ENCODE peak calls at places on chromosome 18, in ten cellular contexts. One of them, this sample, is unnamed.

GRCh38 chr18:46278481-46279465 is 174.6 kb downstream of the HAUS1 start:
- DNase-seq in HAP-1: no peak
- DNase-seq in heart right ventricle: no peak
- DNase-seq in stimulated activated CD4-positive, alpha-beta T cell treated with anti-CD3 and anti-CD28 coated beads, TNF-alpha, amount 100 ng/mL, for 1 hour: no peak
- DNase-seq in HT-29: no peak
- DNase-seq in fibroblast of lung: peak; percentile 74
- DNase-seq in T-helper 1 cell: no peak
- DNase-seq in cortex of kidney: no peak
- DNase-seq in HEK293T: no peak
- DNase-seq in body of pancreas: no peak
- DNase-seq in this sample: no peak

GRCh38 chr18:79873449-79874110 is 75.8 kb downstream of the KCNG2 start:
- DNase-seq in fibroblast of lung: no peak
- DNase-seq in T-helper 1 cell: no peak
- DNase-seq in stimulated activated CD4-positive, alpha-beta T cell treated with anti-CD3 and anti-CD28 coated beads, TNF-alpha, amount 100 ng/mL, for 1 hour: no peak
- DNase-seq in HEK293T: no peak
- DNase-seq in heart right ventricle: no peak
- DNase-seq in cortex of kidney: no peak
- DNase-seq in body of pancreas: no peak
- DNase-seq in HAP-1: no peak
- DNase-seq in HT-29: no peak
- DNase-seq in this sample: no peak

GRCh38 chr18:45111507-45111858 is 430.8 kb downstream of the SETBP1 start:
- DNase-seq in body of pancreas: no peak
- DNase-seq in stimulated activated CD4-positive, alpha-beta T cell treated with anti-CD3 and anti-CD28 coated beads, TNF-alpha, amount 100 ng/mL, for 1 hour: no peak
- DNase-seq in cortex of kidney: no peak
- DNase-seq in T-helper 1 cell: no peak
- DNase-seq in HAP-1: no peak
- DNase-seq in heart right ventricle: no peak
- DNase-seq in HT-29: no peak
- DNase-seq in HEK293T: no peak
- DNase-seq in fibroblast of lung: no peak
- DNase-seq in this sample: no peak

GRCh38 chr18:62912885-62913284 is 197.5 kb downstream of the PHLPP1 start:
- DNase-seq in HEK293T: no peak
- DNase-seq in T-helper 1 cell: no peak
- DNase-seq in heart right ventricle: no peak
- DNase-seq in stimulated activated CD4-positive, alpha-beta T cell treated with anti-CD3 and anti-CD28 coated beads, TNF-alpha, amount 100 ng/mL, for 1 hour: no peak
- DNase-seq in HAP-1: no peak
- DNase-seq in cortex of kidney: no peak
- DNase-seq in body of pancreas: no peak
- DNase-seq in HT-29: no peak
- DNase-seq in fibroblast of lung: no peak
- DNase-seq in this sample: no peak

GRCh38 chr18:58896734-58897508 is 32.2 kb downstream of the ZNF532 start:
- DNase-seq in heart right ventricle: no peak
- DNase-seq in HT-29: no peak
- DNase-seq in cortex of kidney: no peak
- DNase-seq in HEK293T: no peak
- DNase-seq in stimulated activated CD4-positive, alpha-beta T cell treated with anti-CD3 and anti-CD28 coated beads, TNF-alpha, amount 100 ng/mL, for 1 hour: no peak
- DNase-seq in fibroblast of lung: no peak
- DNase-seq in body of pancreas: no peak
- DNase-seq in T-helper 1 cell: no peak
- DNase-seq in HAP-1: peak; percentile 43
- DNase-seq in this sample: no peak

GRCh38 chr18:74281639-74282358 is 10.0 kb downstream of the CYB5A start:
- DNase-seq in stimulated activated CD4-positive, alpha-beta T cell treated with anti-CD3 and anti-CD28 coated beads, TNF-alpha, amount 100 ng/mL, for 1 hour: no peak
- DNase-seq in T-helper 1 cell: no peak
- DNase-seq in fibroblast of lung: no peak
- DNase-seq in cortex of kidney: no peak
- DNase-seq in HT-29: peak; percentile 9
- DNase-seq in HAP-1: no peak
- DNase-seq in heart right ventricle: no peak
- DNase-seq in HEK293T: no peak
- DNase-seq in body of pancreas: no peak
- DNase-seq in this sample: no peak

GRCh38 chr18:23283933-23284430 is 148.7 kb downstream of the CABLES1 start:
- DNase-seq in T-helper 1 cell: no peak
- DNase-seq in cortex of kidney: no peak
- DNase-seq in body of pancreas: no peak
- DNase-seq in HEK293T: no peak
- DNase-seq in heart right ventricle: no peak
- DNase-seq in stimulated activated CD4-positive, alpha-beta T cell treated with anti-CD3 and anti-CD28 coated beads, TNF-alpha, amount 100 ng/mL, for 1 hour: no peak
- DNase-seq in HT-29: peak; percentile 32
- DNase-seq in HAP-1: no peak
- DNase-seq in fibroblast of lung: peak; percentile 79
- DNase-seq in this sample: no peak

GRCh38 chr18:64589000-64589399 is 440.1 kb upstream of the LINC00305 start:
- DNase-seq in HEK293T: no peak
- DNase-seq in body of pancreas: no peak
- DNase-seq in T-helper 1 cell: no peak
- DNase-seq in cortex of kidney: no peak
- DNase-seq in HAP-1: no peak
- DNase-seq in heart right ventricle: no peak
- DNase-seq in fibroblast of lung: no peak
- DNase-seq in HT-29: no peak
- DNase-seq in stimulated activated CD4-positive, alpha-beta T cell treated with anti-CD3 and anti-CD28 coated beads, TNF-alpha, amount 100 ng/mL, for 1 hour: no peak
- DNase-seq in this sample: no peak

GRCh38 chr18:10329116-10329515 is 125.3 kb upstream of the APCDD1 start:
- DNase-seq in HAP-1: no peak
- DNase-seq in cortex of kidney: no peak
- DNase-seq in HT-29: no peak
- DNase-seq in T-helper 1 cell: no peak
- DNase-seq in stimulated activated CD4-positive, alpha-beta T cell treated with anti-CD3 and anti-CD28 coated beads, TNF-alpha, amount 100 ng/mL, for 1 hour: no peak
- DNase-seq in HEK293T: no peak
- DNase-seq in heart right ventricle: no peak
- DNase-seq in fibroblast of lung: peak; percentile 44
- DNase-seq in body of pancreas: no peak
- DNase-seq in this sample: no peak

GRCh38 chr18:43758734-43759133 is 481.4 kb upstream of the SYT4 start:
- DNase-seq in body of pancreas: no peak
- DNase-seq in cortex of kidney: no peak
- DNase-seq in HAP-1: no peak
- DNase-seq in fibroblast of lung: no peak
- DNase-seq in HT-29: no peak
- DNase-seq in T-helper 1 cell: no peak
- DNase-seq in HEK293T: no peak
- DNase-seq in stimulated activated CD4-positive, alpha-beta T cell treated with anti-CD3 and anti-CD28 coated beads, TNF-alpha, amount 100 ng/mL, for 1 hour: no peak
- DNase-seq in heart right ventricle: no peak
- DNase-seq in this sample: no peak

GRCh38 chr18:79540161-79540913 is 139.3 kb upstream of the CTDP1 start:
- DNase-seq in body of pancreas: no peak
- DNase-seq in fibroblast of lung: no peak
- DNase-seq in HAP-1: no peak
- DNase-seq in HT-29: no peak
- DNase-seq in T-helper 1 cell: no peak
- DNase-seq in cortex of kidney: no peak
- DNase-seq in HEK293T: no peak
- DNase-seq in stimulated activated CD4-positive, alpha-beta T cell treated with anti-CD3 and anti-CD28 coated beads, TNF-alpha, amount 100 ng/mL, for 1 hour: no peak
- DNase-seq in heart right ventricle: no peak
- DNase-seq in this sample: no peak

GRCh38 chr18:48104703-48105102 is 174.2 kb upstream of the SMAD2 start:
- DNase-seq in fibroblast of lung: no peak
- DNase-seq in stimulated activated CD4-positive, alpha-beta T cell treated with anti-CD3 and anti-CD28 coated beads, TNF-alpha, amount 100 ng/mL, for 1 hour: no peak
- DNase-seq in body of pancreas: no peak
- DNase-seq in HAP-1: no peak
- DNase-seq in HT-29: no peak
- DNase-seq in T-helper 1 cell: no peak
- DNase-seq in cortex of kidney: no peak
- DNase-seq in HEK293T: no peak
- DNase-seq in heart right ventricle: no peak
- DNase-seq in this sample: no peak

GRCh38 chr18:49167084-49167483 is 216.3 kb upstream of the SMAD7 start:
- DNase-seq in cortex of kidney: no peak
- DNase-seq in fibroblast of lung: no peak
- DNase-seq in T-helper 1 cell: no peak
- DNase-seq in stimulated activated CD4-positive, alpha-beta T cell treated with anti-CD3 and anti-CD28 coated beads, TNF-alpha, amount 100 ng/mL, for 1 hour: no peak
- DNase-seq in heart right ventricle: no peak
- DNase-seq in HAP-1: no peak
- DNase-seq in body of pancreas: no peak
- DNase-seq in HT-29: no peak
- DNase-seq in HEK293T: no peak
- DNase-seq in this sample: no peak

GRCh38 chr18:51513525-51513924 is 316.0 kb upstream of the MEX3C start:
- DNase-seq in HAP-1: no peak
- DNase-seq in HEK293T: no peak
- DNase-seq in HT-29: peak; percentile 48
- DNase-seq in heart right ventricle: no peak
- DNase-seq in stimulated activated CD4-positive, alpha-beta T cell treated with anti-CD3 and anti-CD28 coated beads, TNF-alpha, amount 100 ng/mL, for 1 hour: no peak
- DNase-seq in body of pancreas: no peak
- DNase-seq in T-helper 1 cell: no peak
- DNase-seq in cortex of kidney: no peak
- DNase-seq in fibroblast of lung: no peak
- DNase-seq in this sample: no peak

GRCh38 chr18:36314754-36315153 is 17.2 kb downstream of the FHOD3 start:
- DNase-seq in body of pancreas: no peak
- DNase-seq in heart right ventricle: no peak
- DNase-seq in T-helper 1 cell: no peak
- DNase-seq in cortex of kidney: no peak
- DNase-seq in fibroblast of lung: peak; percentile 95
- DNase-seq in stimulated activated CD4-positive, alpha-beta T cell treated with anti-CD3 and anti-CD28 coated beads, TNF-alpha, amount 100 ng/mL, for 1 hour: no peak
- DNase-seq in HT-29: no peak
- DNase-seq in HEK293T: no peak
- DNase-seq in HAP-1: no peak
- DNase-seq in this sample: no peak

GRCh38 chr18:54161267-54161666 is 63.2 kb downstream of the MBD2 start:
- DNase-seq in heart right ventricle: no peak
- DNase-seq in body of pancreas: no peak
- DNase-seq in stimulated activated CD4-positive, alpha-beta T cell treated with anti-CD3 and anti-CD28 coated beads, TNF-alpha, amount 100 ng/mL, for 1 hour: no peak
- DNase-seq in HT-29: no peak
- DNase-seq in fibroblast of lung: peak; percentile 64
- DNase-seq in HEK293T: no peak
- DNase-seq in cortex of kidney: no peak
- DNase-seq in HAP-1: no peak
- DNase-seq in T-helper 1 cell: no peak
- DNase-seq in this sample: no peak

GRCh38 chr18:10401489-10401888 is 52.9 kb upstream of the APCDD1 start:
- DNase-seq in stimulated activated CD4-positive, alpha-beta T cell treated with anti-CD3 and anti-CD28 coated beads, TNF-alpha, amount 100 ng/mL, for 1 hour: no peak
- DNase-seq in HEK293T: no peak
- DNase-seq in T-helper 1 cell: no peak
- DNase-seq in fibroblast of lung: peak; percentile 75
- DNase-seq in body of pancreas: no peak
- DNase-seq in HAP-1: no peak
- DNase-seq in cortex of kidney: no peak
- DNase-seq in HT-29: no peak
- DNase-seq in heart right ventricle: no peak
- DNase-seq in this sample: no peak

GRCh38 chr18:40366521-40366920 is 1588.5 kb upstream of the PIK3C3 start:
- DNase-seq in cortex of kidney: no peak
- DNase-seq in body of pancreas: no peak
- DNase-seq in HT-29: no peak
- DNase-seq in heart right ventricle: no peak
- DNase-seq in stimulated activated CD4-positive, alpha-beta T cell treated with anti-CD3 and anti-CD28 coated beads, TNF-alpha, amount 100 ng/mL, for 1 hour: no peak
- DNase-seq in fibroblast of lung: no peak
- DNase-seq in T-helper 1 cell: no peak
- DNase-seq in HEK293T: no peak
- DNase-seq in HAP-1: no peak
- DNase-seq in this sample: no peak

GRCh38 chr18:57772387-57772799 is 30.7 kb downstream of the ATP8B1 start:
- DNase-seq in cortex of kidney: no peak
- DNase-seq in heart right ventricle: no peak
- DNase-seq in fibroblast of lung: no peak
- DNase-seq in T-helper 1 cell: no peak
- DNase-seq in body of pancreas: peak; percentile 58
- DNase-seq in HEK293T: no peak
- DNase-seq in HT-29: peak; percentile 49
- DNase-seq in stimulated activated CD4-positive, alpha-beta T cell treated with anti-CD3 and anti-CD28 coated beads, TNF-alpha, amount 100 ng/mL, for 1 hour: no peak
- DNase-seq in HAP-1: no peak
- DNase-seq in this sample: no peak

GRCh38 chr18:811192-812122 is 585 bp downstream of the YES1 start:
- DNase-seq in HEK293T: peak; percentile 20
- DNase-seq in cortex of kidney: no peak
- DNase-seq in heart right ventricle: peak; percentile 40
- DNase-seq in HT-29: peak; percentile 48
- DNase-seq in body of pancreas: no peak
- DNase-seq in T-helper 1 cell: no peak
- DNase-seq in stimulated activated CD4-positive, alpha-beta T cell treated with anti-CD3 and anti-CD28 coated beads, TNF-alpha, amount 100 ng/mL, for 1 hour: no peak
- DNase-seq in HAP-1: peak; percentile 59
- DNase-seq in fibroblast of lung: peak; percentile 19
- DNase-seq in this sample: no peak

GRCh38 chr18:22601481-22601880 is 183.8 kb upstream of the CTAGE1 start:
- DNase-seq in stimulated activated CD4-positive, alpha-beta T cell treated with anti-CD3 and anti-CD28 coated beads, TNF-alpha, amount 100 ng/mL, for 1 hour: no peak
- DNase-seq in fibroblast of lung: peak; percentile 62
- DNase-seq in HEK293T: no peak
- DNase-seq in T-helper 1 cell: no peak
- DNase-seq in cortex of kidney: no peak
- DNase-seq in HT-29: no peak
- DNase-seq in heart right ventricle: no peak
- DNase-seq in body of pancreas: no peak
- DNase-seq in HAP-1: no peak
- DNase-seq in this sample: no peak

GRCh38 chr18:44107187-44107586 is 573.5 kb upstream of the SETBP1 start:
- DNase-seq in body of pancreas: no peak
- DNase-seq in cortex of kidney: no peak
- DNase-seq in heart right ventricle: no peak
- DNase-seq in HEK293T: no peak
- DNase-seq in fibroblast of lung: no peak
- DNase-seq in HAP-1: no peak
- DNase-seq in T-helper 1 cell: no peak
- DNase-seq in HT-29: no peak
- DNase-seq in stimulated activated CD4-positive, alpha-beta T cell treated with anti-CD3 and anti-CD28 coated beads, TNF-alpha, amount 100 ng/mL, for 1 hour: no peak
- DNase-seq in this sample: no peak

GRCh38 chr18:59917422-59917821 is 17.6 kb downstream of the PMAIP1 start:
- DNase-seq in HEK293T: no peak
- DNase-seq in stimulated activated CD4-positive, alpha-beta T cell treated with anti-CD3 and anti-CD28 coated beads, TNF-alpha, amount 100 ng/mL, for 1 hour: no peak
- DNase-seq in body of pancreas: no peak
- DNase-seq in T-helper 1 cell: no peak
- DNase-seq in cortex of kidney: no peak
- DNase-seq in fibroblast of lung: peak; percentile 76
- DNase-seq in HT-29: no peak
- DNase-seq in HAP-1: no peak
- DNase-seq in heart right ventricle: no peak
- DNase-seq in this sample: no peak

GRCh38 chr18:33014060-33014796 is 241.4 kb upstream of the KLHL14 start:
- DNase-seq in HAP-1: no peak
- DNase-seq in body of pancreas: no peak
- DNase-seq in stimulated activated CD4-positive, alpha-beta T cell treated with anti-CD3 and anti-CD28 coated beads, TNF-alpha, amount 100 ng/mL, for 1 hour: no peak
- DNase-seq in fibroblast of lung: no peak
- DNase-seq in T-helper 1 cell: no peak
- DNase-seq in HEK293T: no peak
- DNase-seq in cortex of kidney: no peak
- DNase-seq in heart right ventricle: no peak
- DNase-seq in HT-29: no peak
- DNase-seq in this sample: no peak

GRCh38 chr18:54203914-54204313 is 20.6 kb downstream of the MBD2 start:
- DNase-seq in fibroblast of lung: no peak
- DNase-seq in heart right ventricle: no peak
- DNase-seq in cortex of kidney: no peak
- DNase-seq in HAP-1: no peak
- DNase-seq in stimulated activated CD4-positive, alpha-beta T cell treated with anti-CD3 and anti-CD28 coated beads, TNF-alpha, amount 100 ng/mL, for 1 hour: no peak
- DNase-seq in HT-29: no peak
- DNase-seq in HEK293T: no peak
- DNase-seq in body of pancreas: no peak
- DNase-seq in T-helper 1 cell: no peak
- DNase-seq in this sample: no peak

GRCh38 chr18:63439334-63439733 is 17.1 kb upstream of the VPS4B start:
- DNase-seq in body of pancreas: peak; percentile 49
- DNase-seq in cortex of kidney: no peak
- DNase-seq in heart right ventricle: peak; percentile 52
- DNase-seq in HT-29: peak; percentile 65
- DNase-seq in T-helper 1 cell: peak; percentile 36
- DNase-seq in HAP-1: peak; percentile 63
- DNase-seq in fibroblast of lung: peak; percentile 54
- DNase-seq in stimulated activated CD4-positive, alpha-beta T cell treated with anti-CD3 and anti-CD28 coated beads, TNF-alpha, amount 100 ng/mL, for 1 hour: no peak
- DNase-seq in HEK293T: peak; percentile 52
- DNase-seq in this sample: peak; percentile 43

GRCh38 chr18:61628085-61628484 is 264.7 kb downstream of the RNF152 start:
- DNase-seq in HAP-1: no peak
- DNase-seq in HEK293T: no peak
- DNase-seq in HT-29: no peak
- DNase-seq in heart right ventricle: no peak
- DNase-seq in T-helper 1 cell: no peak
- DNase-seq in body of pancreas: no peak
- DNase-seq in fibroblast of lung: peak; percentile 36
- DNase-seq in stimulated activated CD4-positive, alpha-beta T cell treated with anti-CD3 and anti-CD28 coated beads, TNF-alpha, amount 100 ng/mL, for 1 hour: no peak
- DNase-seq in cortex of kidney: no peak
- DNase-seq in this sample: no peak

GRCh38 chr18:22439447-22439846 is 21.7 kb upstream of the CTAGE1 start:
- DNase-seq in cortex of kidney: no peak
- DNase-seq in fibroblast of lung: peak; percentile 51
- DNase-seq in stimulated activated CD4-positive, alpha-beta T cell treated with anti-CD3 and anti-CD28 coated beads, TNF-alpha, amount 100 ng/mL, for 1 hour: no peak
- DNase-seq in body of pancreas: no peak
- DNase-seq in HEK293T: no peak
- DNase-seq in T-helper 1 cell: no peak
- DNase-seq in heart right ventricle: no peak
- DNase-seq in HAP-1: no peak
- DNase-seq in HT-29: no peak
- DNase-seq in this sample: no peak